ENCODE peak calls at places on chromosomes 2 and 18, in seven cellular contexts. One of them, this sample, is unnamed.

GRCh38 chr18:74791501-74792188 is 194.0 kb downstream of the ZNF407 start:
- DNase-seq in endothelial cell of umbilical vein: no peak
- DNase-seq in right lobe of liver: no peak
- DNase-seq in heart left ventricle: no peak
- DNase-seq in IMR-90: no peak
- DNase-seq in breast epithelium: no peak
- DNase-seq in HCT116: no peak
- DNase-seq in this sample: no peak

GRCh38 chr2:60641866-60642788 is 88.7 kb upstream of the BCL11A start:
- DNase-seq in heart left ventricle: no peak
- DNase-seq in endothelial cell of umbilical vein: peak
- DNase-seq in breast epithelium: no peak
- DNase-seq in right lobe of liver: peak
- DNase-seq in IMR-90: peak
- DNase-seq in HCT116: peak
- DNase-seq in this sample: peak

GRCh38 chr18:74373428-74373827 is 57.8 kb downstream of the C18orf63 start:
- DNase-seq in breast epithelium: no peak
- DNase-seq in right lobe of liver: no peak
- DNase-seq in IMR-90: no peak
- DNase-seq in heart left ventricle: no peak
- DNase-seq in endothelial cell of umbilical vein: no peak
- DNase-seq in HCT116: no peak
- DNase-seq in this sample: no peak

GRCh38 chr2:43210467-43211303 is 15.7 kb downstream of the ZFP36L2 start:
- DNase-seq in HCT116: no peak
- DNase-seq in endothelial cell of umbilical vein: no peak
- DNase-seq in breast epithelium: no peak
- DNase-seq in heart left ventricle: peak
- DNase-seq in right lobe of liver: no peak
- DNase-seq in IMR-90: peak
- DNase-seq in this sample: peak

GRCh38 chr2:10863837-10864236 is 47.9 kb upstream of the KCNF1 start:
- DNase-seq in IMR-90: peak
- DNase-seq in HCT116: no peak
- DNase-seq in endothelial cell of umbilical vein: no peak
- DNase-seq in right lobe of liver: peak
- DNase-seq in heart left ventricle: no peak
- DNase-seq in breast epithelium: no peak
- DNase-seq in this sample: no peak

GRCh38 chr18:199768-200167 is 41.4 kb downstream of the USP14 start:
- DNase-seq in endothelial cell of umbilical vein: no peak
- DNase-seq in right lobe of liver: no peak
- DNase-seq in HCT116: no peak
- DNase-seq in breast epithelium: no peak
- DNase-seq in IMR-90: no peak
- DNase-seq in heart left ventricle: no peak
- DNase-seq in this sample: no peak

GRCh38 chr2:96554293-96555145 is 18.0 kb downstream of the ARID5A start:
- DNase-seq in endothelial cell of umbilical vein: peak
- DNase-seq in IMR-90: peak
- DNase-seq in heart left ventricle: peak
- DNase-seq in breast epithelium: peak
- DNase-seq in HCT116: peak
- DNase-seq in right lobe of liver: peak
- DNase-seq in this sample: peak

GRCh38 chr2:63875758-63876710 is 34.3 kb downstream of the UGP2 start:
- DNase-seq in HCT116: no peak
- DNase-seq in breast epithelium: no peak
- DNase-seq in heart left ventricle: no peak
- DNase-seq in endothelial cell of umbilical vein: no peak
- DNase-seq in right lobe of liver: no peak
- DNase-seq in IMR-90: no peak
- DNase-seq in this sample: no peak

GRCh38 chr2:219636941-219637841 is 9.8 kb downstream of the SLC4A3 start:
- DNase-seq in right lobe of liver: no peak
- DNase-seq in endothelial cell of umbilical vein: no peak
- DNase-seq in breast epithelium: no peak
- DNase-seq in IMR-90: no peak
- DNase-seq in heart left ventricle: no peak
- DNase-seq in HCT116: no peak
- DNase-seq in this sample: no peak

GRCh38 chr18:36309436-36310391 is 12.2 kb downstream of the FHOD3 start:
- DNase-seq in HCT116: peak
- DNase-seq in breast epithelium: peak
- DNase-seq in heart left ventricle: peak
- DNase-seq in IMR-90: peak
- DNase-seq in endothelial cell of umbilical vein: peak
- DNase-seq in right lobe of liver: no peak
- DNase-seq in this sample: no peak

GRCh38 chr2:38600242-38600891 is 2.4 kb downstream of the HNRNPLL start:
- DNase-seq in right lobe of liver: no peak
- DNase-seq in heart left ventricle: no peak
- DNase-seq in endothelial cell of umbilical vein: peak
- DNase-seq in breast epithelium: no peak
- DNase-seq in HCT116: no peak
- DNase-seq in IMR-90: no peak
- DNase-seq in this sample: no peak

GRCh38 chr2:240561325-240561971 is 1.3 kb downstream of the DUSP28 start:
- DNase-seq in IMR-90: peak
- DNase-seq in HCT116: no peak
- DNase-seq in breast epithelium: no peak
- DNase-seq in heart left ventricle: no peak
- DNase-seq in right lobe of liver: no peak
- DNase-seq in endothelial cell of umbilical vein: peak
- DNase-seq in this sample: no peak
- TF ChIP-seq CTCF in IMR-90: no peak
- TF ChIP-seq CTCF in HCT116: no peak
- TF ChIP-seq CTCF in breast epithelium: no peak
- TF ChIP-seq CTCF in heart left ventricle: peak
- TF ChIP-seq CTCF in right lobe of liver: no peak
- TF ChIP-seq CTCF in endothelial cell of umbilical vein: no peak
- TF ChIP-seq CTCF in this sample: no peak

GRCh38 chr2:73984922-73985317 is 210 bp downstream of the TET3 start:
- DNase-seq in breast epithelium: no peak
- DNase-seq in right lobe of liver: peak
- DNase-seq in endothelial cell of umbilical vein: no peak
- DNase-seq in HCT116: no peak
- DNase-seq in IMR-90: no peak
- DNase-seq in heart left ventricle: peak
- DNase-seq in this sample: peak
- TF ChIP-seq POLR2A in breast epithelium: no peak
- TF ChIP-seq POLR2A in right lobe of liver: peak
- TF ChIP-seq POLR2A in endothelial cell of umbilical vein: no peak
- TF ChIP-seq POLR2A in HCT116: no peak
- TF ChIP-seq POLR2A in IMR-90: no peak
- TF ChIP-seq POLR2A in heart left ventricle: no peak
- TF ChIP-seq POLR2A in this sample: no peak

GRCh38 chr2:204108301-204108700 is 171.7 kb downstream of the ICOS start:
- DNase-seq in IMR-90: no peak
- DNase-seq in right lobe of liver: no peak
- DNase-seq in HCT116: peak
- DNase-seq in heart left ventricle: peak
- DNase-seq in endothelial cell of umbilical vein: peak
- DNase-seq in breast epithelium: no peak
- DNase-seq in this sample: no peak
- TF ChIP-seq CTCF in IMR-90: no peak
- TF ChIP-seq CTCF in right lobe of liver: peak
- TF ChIP-seq CTCF in HCT116: peak
- TF ChIP-seq CTCF in heart left ventricle: peak
- TF ChIP-seq CTCF in endothelial cell of umbilical vein: peak
- TF ChIP-seq CTCF in breast epithelium: no peak
- TF ChIP-seq CTCF in this sample: peak

DNA sequence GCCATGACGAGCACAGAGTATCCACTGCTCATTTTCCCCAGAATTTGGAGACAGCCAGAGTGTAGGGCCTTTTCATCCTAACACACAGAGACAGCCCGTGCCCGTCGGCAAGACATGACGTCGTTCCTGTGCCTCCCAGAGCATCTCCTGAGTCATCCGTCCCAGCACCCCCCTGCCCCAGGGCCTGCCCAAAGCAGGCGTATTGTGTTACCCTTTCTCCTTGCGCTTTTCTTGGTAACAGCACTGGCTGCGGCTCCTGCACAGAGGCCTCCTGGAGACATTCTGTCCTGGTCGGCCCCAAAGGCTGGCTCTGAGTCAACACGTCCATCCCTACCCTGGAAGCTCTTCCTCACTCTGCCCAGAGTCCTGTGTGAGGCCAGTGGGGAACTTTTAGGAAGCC is 217.1 kb downstream of the KLHL29 start:
- DNase-seq in right lobe of liver: no peak
- DNase-seq in IMR-90: peak
- DNase-seq in HCT116: no peak
- DNase-seq in heart left ventricle: no peak
- DNase-seq in breast epithelium: no peak
- DNase-seq in endothelial cell of umbilical vein: no peak
- DNase-seq in this sample: no peak
- TF ChIP-seq POLR2A in right lobe of liver: no peak
- TF ChIP-seq POLR2A in IMR-90: no peak
- TF ChIP-seq POLR2A in HCT116: no peak
- TF ChIP-seq POLR2A in heart left ventricle: no peak
- TF ChIP-seq POLR2A in breast epithelium: no peak
- TF ChIP-seq POLR2A in endothelial cell of umbilical vein: no peak
- TF ChIP-seq POLR2A in this sample: no peak

This sample was measured in stomach.